ENCODE peak calls at places on chromosome 19, in seven cellular contexts. C is HCT116, B is GM12878, X is SK-N-SH, V is H1, A is HepG2, S is K562. H is an unnamed sample.
A peak's percentile ranks its signal among the peaks of the same experiment; 100 is the strongest.

GRCh38 chr19:37867831-37868230 is 38.6 kb downstream of the WDR87 start:
- DNase-seq in A (no peak), V (no peak), C (no peak), B (no peak), X (no peak), S (no peak), H (no peak)

GRCh38 chr19:33248553-33248953 is 22.9 kb upstream of the SLC7A10 start:
- DNase-seq in V (no peak), X (no peak), B (no peak), S (no peak), C (no peak), A (peak; percentile 71), H (no peak)

GRCh38 chr19:51493776-51494175 is 7.8 kb downstream of the SIGLEC12 start:
- DNase-seq in B (no peak), S (no peak), X (no peak), A (no peak), C (no peak), V (no peak), H (no peak)

GRCh38 chr19:49432141-49433073 is 7.2 kb downstream of the GFY start:
- DNase-seq in C (no peak), B (no peak), A (no peak), S (no peak), X (no peak), V (peak; percentile 78), H (no peak)

GRCh38 chr19:24140099-24140498 is 53.1 kb downstream of the ZNF254 start:
- DNase-seq in C (no peak), X (no peak), V (no peak), B (no peak), A (peak; percentile 92), S (no peak), H (no peak)

GRCh38 chr19:38529610-38530009 is 88.1 kb downstream of the MAP4K1 start:
- DNase-seq in S (no peak), B (no peak), A (no peak), X (no peak), V (no peak), C (no peak), H (no peak)

GRCh38 chr19:37936886-37937285 is 29.9 kb downstream of the SIPA1L3 start:
- DNase-seq in X (no peak), V (no peak), C (no peak), S (no peak), B (no peak), A (no peak), H (no peak)

GRCh38 chr19:50932018-50932689 is 20.7 kb downstream of the KLK5 start:
- DNase-seq in C (peak; percentile 93), B (no peak), V (no peak), A (no peak), X (no peak), S (no peak), H (peak; percentile 64)

GRCh38 chr19:3338541-3339181 is 27.7 kb upstream of the NFIC start:
- DNase-seq in X (no peak), V (no peak), B (no peak), C (no peak), A (no peak), S (peak; percentile 7), H (no peak)

GRCh38 chr19:38049105-38049649 is 142.2 kb downstream of the SIPA1L3 start:
- DNase-seq in C (no peak), B (peak; percentile 93), V (no peak), S (no peak), X (no peak), A (no peak), H (no peak)

GRCh38 chr19:10432736-10433130 is 12.4 kb downstream of the PDE4A start:
- DNase-seq in S (no peak), A (no peak), X (no peak), B (no peak), V (no peak), C (no peak), H (no peak)

GRCh38 chr19:13181747-13182388 is 31.7 kb downstream of the IER2 start:
- DNase-seq in B (no peak), A (no peak), X (peak; percentile 60), S (peak; percentile 16), C (no peak), V (no peak), H (peak; percentile 35)

GRCh38 chr19:58578430-58578925 is 5.3 kb upstream of the MZF1 start:
- DNase-seq in B (no peak), X (no peak), V (no peak), S (no peak), A (no peak), C (no peak), H (no peak)

DNA sequence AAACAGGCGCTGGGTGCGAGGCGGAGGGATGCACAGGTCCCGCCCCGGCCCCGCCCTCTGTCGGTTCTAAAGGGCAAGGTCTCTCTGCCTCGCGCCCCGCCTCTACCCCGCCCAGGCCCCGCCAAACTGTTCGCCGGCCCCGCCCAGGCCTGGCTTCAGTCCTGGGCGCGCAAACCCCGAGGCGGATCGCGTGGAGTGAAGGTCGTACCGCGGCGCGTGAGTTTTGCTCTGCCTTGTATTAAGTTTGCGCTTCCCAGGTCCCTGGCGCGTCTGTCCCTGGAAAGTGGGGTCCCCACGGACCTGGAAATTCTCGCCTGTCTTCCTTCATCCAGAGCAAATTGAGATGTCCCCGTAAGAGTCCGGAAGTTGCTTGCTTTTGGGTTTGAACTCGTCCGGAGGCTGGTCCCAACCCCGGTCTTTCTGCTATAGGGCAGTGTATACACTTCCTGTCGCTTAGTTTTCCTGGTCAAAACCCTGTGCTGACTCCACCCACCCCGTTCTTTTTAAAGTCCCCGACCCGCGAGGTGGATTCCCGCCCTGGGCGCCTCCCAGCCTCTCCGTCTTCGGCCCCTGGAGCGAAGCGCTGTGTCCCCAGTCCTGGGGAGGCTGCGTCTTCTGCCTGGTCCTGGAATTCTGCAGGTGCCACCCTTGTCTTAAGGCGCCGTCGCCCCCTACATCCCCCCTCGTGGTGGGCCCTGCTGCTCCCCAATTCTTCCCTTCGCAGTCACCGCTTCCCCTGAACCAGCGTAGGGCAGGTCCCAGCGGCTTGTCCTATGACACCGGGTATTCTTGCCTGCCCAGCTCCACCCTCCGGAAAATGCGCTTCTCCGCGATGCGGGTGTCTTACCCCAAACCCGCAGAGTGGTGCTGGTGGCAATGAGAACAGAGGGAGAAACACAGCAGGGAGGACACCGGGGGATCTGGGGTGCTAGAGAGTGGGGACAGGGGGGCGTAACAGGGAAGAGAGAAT is 8.6 kb downstream of the ZNF808 start:
- DNase-seq in S (peak; percentile 17), V (peak; percentile 92), C (no peak), X (peak; percentile 84), A (no peak), B (peak; percentile 67), H (no peak)
- TF ChIP-seq JUND in S (no peak), V (no peak), C (no peak), X (no peak), A (no peak), B (no peak), H (no peak)

DNA sequence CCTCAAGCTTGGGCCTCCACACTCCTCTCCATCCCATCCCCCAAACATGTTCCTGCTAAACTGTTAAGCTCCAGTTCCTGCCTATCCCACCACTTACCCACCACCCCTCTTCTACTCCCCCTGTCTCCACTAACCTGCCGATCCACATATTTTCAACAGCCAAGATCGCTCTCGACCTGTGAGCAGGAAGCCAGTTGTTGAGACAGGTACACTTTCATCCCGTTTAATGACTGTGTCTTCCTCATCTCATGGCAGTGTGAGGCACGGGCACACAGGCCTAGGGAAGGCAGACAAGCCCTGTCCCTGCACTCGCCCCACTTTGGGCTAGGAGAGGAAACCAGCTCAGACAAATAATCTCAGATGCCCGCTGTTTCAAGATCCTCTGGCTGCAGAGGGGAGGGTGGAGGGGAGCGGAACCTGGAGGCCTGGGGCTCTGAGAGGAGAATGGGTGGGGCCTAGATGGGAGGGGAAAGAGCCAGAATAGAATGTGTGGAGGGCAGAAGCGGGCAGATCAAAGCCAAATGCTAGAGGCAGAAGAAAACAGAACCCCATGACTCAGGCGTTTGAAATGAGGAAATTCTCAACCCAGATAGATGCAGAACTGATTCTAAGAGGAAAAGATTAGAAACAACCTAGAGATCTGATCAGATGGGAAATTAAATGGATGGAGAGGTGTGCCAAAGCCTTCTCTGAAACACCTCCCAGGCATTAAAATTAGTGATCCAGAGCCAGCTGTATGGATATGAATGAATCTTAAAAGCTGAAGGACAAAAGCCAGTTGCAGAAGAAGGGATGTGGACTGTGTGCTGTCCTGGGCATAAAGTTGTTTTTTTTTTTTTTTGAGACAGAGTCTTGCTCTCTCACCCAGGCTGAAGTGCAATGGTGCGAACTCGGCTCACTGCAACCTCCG is 16.9 kb upstream of the CYP2S1 start:
- DNase-seq in C (peak; percentile 92), A (peak; percentile 96), V (peak; percentile 78), B (no peak), X (no peak), S (no peak), H (peak; percentile 24)
- TF ChIP-seq JUND in C (peak; percentile 94), A (peak; percentile 75), V (peak; percentile 74), B (no peak), X (peak; percentile 60), S (no peak), H (no peak)

GRCh38 chr19:7333198-7334118 is 15.3 kb upstream of the ARHGEF18 start:
- DNase-seq in V (no peak), A (no peak), S (no peak), X (no peak), B (peak; percentile 92), C (no peak), H (no peak)

GRCh38 chr19:7336321-7336973 is 12.3 kb upstream of the ARHGEF18 start:
- DNase-seq in V (no peak), A (no peak), C (no peak), B (no peak), S (no peak), X (no peak), H (no peak)

GRCh38 chr19:7342143-7342542 is 6.6 kb upstream of the ARHGEF18 start:
- DNase-seq in X (no peak), C (no peak), B (no peak), V (no peak), A (no peak), S (no peak), H (no peak)

GRCh38 chr19:7340959-7341837 is 7.5 kb upstream of the ARHGEF18 start:
- DNase-seq in X (peak; percentile 71), A (peak; percentile 73), V (peak; percentile 100), C (peak; percentile 67), S (peak; percentile 67), B (peak; percentile 92), H (no peak)

DNA sequence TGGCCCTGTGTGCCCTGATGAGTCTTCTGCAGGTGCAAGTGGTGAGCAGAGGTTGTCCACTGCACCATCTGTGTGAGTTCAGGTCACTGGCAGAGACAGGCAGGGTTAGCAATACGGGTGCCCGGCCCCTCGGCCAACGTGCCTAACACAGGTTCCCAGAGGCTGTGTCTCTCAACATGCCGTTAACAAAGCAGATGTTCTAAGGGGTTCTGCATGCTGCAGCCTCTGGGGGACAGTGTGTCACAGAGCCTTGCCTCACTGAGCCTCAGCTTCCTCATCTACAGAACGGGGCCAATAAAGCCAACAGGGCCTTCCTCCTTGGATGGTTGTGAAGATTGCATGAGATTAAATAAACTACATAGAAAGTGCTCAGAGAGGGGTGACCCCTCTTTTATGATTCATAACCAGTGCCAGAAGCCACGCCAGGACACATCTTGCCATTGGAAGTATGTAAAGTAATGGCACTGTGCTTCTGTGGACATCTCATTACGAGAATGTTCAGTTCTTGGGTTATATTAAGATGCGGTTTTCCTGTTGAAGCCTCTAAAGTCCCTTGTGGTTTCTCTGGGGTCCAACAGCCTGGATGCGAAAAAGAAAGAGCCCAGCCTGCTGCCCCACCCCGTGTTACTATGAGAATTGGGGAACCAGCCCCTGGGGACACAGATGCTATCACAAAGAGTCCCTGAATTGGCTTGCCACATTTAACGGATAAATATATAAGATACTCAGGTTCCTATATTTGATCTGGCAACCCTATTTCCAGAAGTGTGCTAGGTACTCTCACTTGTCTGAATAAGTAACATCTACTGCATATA is 11.2 kb upstream of the ARHGEF18 start:
- DNase-seq in V (no peak), A (no peak), B (peak; percentile 99), X (no peak), C (no peak), S (no peak), H (no peak)
- TF ChIP-seq JUND in V (no peak), A (no peak), B (peak; percentile 43), X (no peak), C (no peak), S (no peak), H (no peak)

GRCh38 chr19:16018106-16018755 is 58.1 kb upstream of the TPM4 start:
- DNase-seq in X (peak; percentile 7), V (no peak), S (no peak), C (no peak), B (no peak), A (no peak), H (no peak)
- TF ChIP-seq JUND in X (no peak), V (no peak), S (no peak), C (no peak), B (no peak), A (no peak), H (no peak)